ENCODE peak calls at places on chromosomes 11 and 22, in ten cellular contexts. J is heart left ventricle; N is DND-41; P is sigmoid colon; A is CD8-positive, alpha-beta memory T cell; E is PC-9; H is GM06990; Z is adipocyte; O is transverse colon; L is adrenal gland. U is an unnamed sample. For H3K36me3, the result is how much of the 10 kb centered on the place peaks cover.

GRCh38 chr11:64724863-64725535 is 2.0 kb upstream of the NRXN2 start:
- DNase-seq in J (no peak), N (no peak), P (no peak), A (no peak), E (no peak), H (no peak), Z (no peak), O (no peak), L (no peak), U (no peak)

GRCh38 chr11:68076371-68077042 is 37.7 kb downstream of the TCIRG1 start:
- DNase-seq in J (no peak), N (no peak), P (no peak), A (no peak), E (no peak), H (no peak), Z (no peak), O (no peak), L (no peak), U (no peak)

GRCh38 chr11:61021661-61022212 is 50.3 kb downstream of the CD6 start:
- DNase-seq in J (no peak), N (peak), P (peak), A (peak), E (no peak), H (peak), Z (no peak), O (peak), L (no peak), U (no peak)

GRCh38 chr11:109521571-109522086 is 99.6 kb downstream of the C11orf87 start:
- DNase-seq in J (no peak), N (no peak), P (no peak), A (no peak), E (no peak), H (no peak), Z (no peak), O (no peak), L (no peak), U (no peak)

GRCh38 chr11:102280237-102280833 is 36.9 kb upstream of the BIRC3 start:
- DNase-seq in J (no peak), N (no peak), P (no peak), A (no peak), E (no peak), H (no peak), Z (no peak), O (peak), L (no peak), U (no peak)

GRCh38 chr11:118528511-118528910 is 1.2 kb downstream of the TTC36 start:
- DNase-seq in J (no peak), N (no peak), P (no peak), A (no peak), E (no peak), H (no peak), Z (no peak), O (no peak), L (no peak), U (no peak)

GRCh38 chr11:58900479-58901420 is 38.5 kb upstream of the GLYATL1 start:
- DNase-seq in J (peak), N (peak), P (no peak), A (no peak), E (peak), H (peak), Z (peak), O (peak), L (peak), U (no peak)

GRCh38 chr11:40188848-40189247 is 1270.6 kb downstream of the LRRC4C start:
- DNase-seq in J (no peak), N (no peak), P (no peak), A (no peak), E (no peak), H (no peak), Z (no peak), O (no peak), L (no peak), U (no peak)

GRCh38 chr11:5136246-5136645 is 1.9 kb downstream of the OR52A5 start:
- DNase-seq in J (no peak), N (no peak), P (no peak), A (no peak), E (no peak), H (no peak), Z (no peak), O (no peak), L (no peak), U (no peak)

GRCh38 chr11:68584097-68584496 is 100.2 kb upstream of the GAL start:
- DNase-seq in J (peak), N (peak), P (no peak), A (peak), E (no peak), H (peak), Z (peak), O (peak), L (peak), U (no peak)

GRCh38 chr11:119468511-119468910 is 45.5 kb upstream of the THY1 start:
- DNase-seq in J (no peak), N (no peak), P (no peak), A (no peak), E (no peak), H (no peak), Z (no peak), O (no peak), L (no peak), U (no peak)

GRCh38 chr11:111691731-111692130 is 74.5 kb downstream of the PPP2R1B start:
- DNase-seq in J (no peak), N (no peak), P (no peak), A (no peak), E (no peak), H (no peak), Z (no peak), O (no peak), L (no peak), U (no peak)

GRCh38 chr11:12693075-12693473 is 18.9 kb downstream of the TEAD1 start:
- DNase-seq in J (peak), N (no peak), P (no peak), A (no peak), E (no peak), H (no peak), Z (no peak), O (no peak), L (peak), U (no peak)

GRCh38 chr11:64438986-64439771 is 80.2 kb downstream of the RPS6KA4 start:
- DNase-seq in J (no peak), N (no peak), P (no peak), A (no peak), E (peak), H (no peak), Z (no peak), O (no peak), L (no peak), U (no peak)

GRCh38 chr11:84165139-84165538 is 879.0 kb upstream of the CCDC90B start:
- DNase-seq in J (no peak), N (no peak), P (no peak), A (no peak), E (no peak), H (no peak), Z (no peak), O (no peak), L (no peak), U (peak)

GRCh38 chr11:81165164-81165563 is 1568.5 kb downstream of the FAM181B start:
- DNase-seq in J (no peak), N (no peak), P (no peak), A (no peak), E (no peak), H (no peak), Z (no peak), O (no peak), L (no peak), U (no peak)

GRCh38 chr11:2830886-2831285 is 54.7 kb downstream of the CDKN1C start:
- DNase-seq in J (no peak), N (no peak), P (no peak), A (no peak), E (no peak), H (no peak), Z (no peak), O (no peak), L (no peak), U (no peak)

GRCh38 chr11:11045156-11045670 is 187.4 kb upstream of the ZBED5 start:
- DNase-seq in J (no peak), N (no peak), P (no peak), A (no peak), E (no peak), H (no peak), Z (no peak), O (no peak), L (no peak), U (no peak)

GRCh38 chr11:132142102-132142501 is 771.7 kb downstream of the NTM start:
- DNase-seq in J (no peak), N (no peak), P (no peak), A (no peak), E (no peak), H (no peak), Z (no peak), O (no peak), L (no peak), U (no peak)

GRCh38 chr11:31824791-31825452 is 13.8 kb upstream of the PAX6 start:
- DNase-seq in J (no peak), N (no peak), P (no peak), A (no peak), E (no peak), H (no peak), Z (no peak), O (no peak), L (no peak), U (no peak)

GRCh38 chr11:86676533-86677154 is 4.2 kb upstream of the ME3 start:
- DNase-seq in J (no peak), N (no peak), P (no peak), A (no peak), E (no peak), H (no peak), Z (no peak), O (no peak), L (no peak), U (no peak)

GRCh38 chr11:15139958-15140659 is 25.4 kb downstream of the INSC start:
- DNase-seq in J (no peak), N (no peak), P (no peak), A (no peak), E (no peak), H (no peak), Z (no peak), O (no peak), L (no peak), U (no peak)

GRCh38 chr11:61090092-61090491 is 12.2 kb upstream of the CD5 start:
- DNase-seq in J (no peak), N (no peak), P (no peak), A (no peak), E (no peak), H (no peak), Z (no peak), O (no peak), L (no peak), U (no peak)

GRCh38 chr11:26944866-26945664 is 48.8 kb upstream of the FIBIN start:
- DNase-seq in J (no peak), N (no peak), P (no peak), A (no peak), E (no peak), H (no peak), Z (peak), O (no peak), L (no peak), U (no peak)

GRCh38 chr11:128236506-128237498 is 350.6 kb downstream of the ETS1 start:
- DNase-seq in J (no peak), N (no peak), P (no peak), A (no peak), E (no peak), H (no peak), Z (no peak), O (no peak), L (no peak), U (no peak)

GRCh38 chr11:44004452-44004833 is 43.3 kb upstream of the ACCSL start:
- DNase-seq in J (no peak), N (no peak), P (peak), A (no peak), E (no peak), H (no peak), Z (no peak), O (no peak), L (no peak), U (no peak)

GRCh38 chr11:36577859-36578258 is 10.1 kb downstream of the RAG1 start:
- DNase-seq in J (no peak), N (no peak), P (no peak), A (no peak), E (no peak), H (no peak), Z (peak), O (no peak), L (no peak), U (no peak)

GRCh38 chr11:57157624-57158023 is 24.1 kb upstream of the LRRC55 start:
- DNase-seq in J (no peak), N (no peak), P (no peak), A (no peak), E (no peak), H (no peak), Z (no peak), O (no peak), L (no peak), U (no peak)

GRCh38 chr11:111819161-111820058 is 52.0 kb downstream of the ALG9 start:
- DNase-seq in J (peak), N (no peak), P (no peak), A (no peak), E (no peak), H (no peak), Z (peak), O (peak), L (peak), U (no peak)

DNA sequence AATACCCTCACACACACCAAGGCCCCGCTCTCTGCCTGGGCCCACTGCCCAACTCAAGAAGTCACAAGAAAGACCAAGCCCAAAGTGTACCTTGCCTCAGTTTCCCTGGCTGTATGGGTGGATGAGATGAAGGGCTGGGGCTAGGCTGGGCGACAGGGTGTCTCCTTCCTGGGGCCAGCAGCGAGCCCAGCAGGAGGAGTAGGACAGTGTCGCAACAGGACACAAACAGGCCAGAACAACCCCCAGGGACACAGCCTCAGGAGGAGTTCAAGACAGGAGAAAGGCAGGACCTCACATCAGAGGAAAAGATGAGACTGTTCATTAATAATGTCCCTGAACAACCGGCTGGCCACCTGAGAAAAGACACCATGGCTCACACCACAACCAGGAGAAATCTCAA is 13.3 kb downstream of the CSNK1E start:
- DNase-seq in J (no peak), N (no peak), P (no peak), A (no peak), E (no peak), H (no peak), Z (peak), O (no peak), L (no peak), U (no peak)
- H3K36me3 ChIP-seq in J (half or more), N (half or more), P (under half), A (under half), E (half or more), H (under half), Z (half or more), O (under half), L (half or more), U (under half)

DNA sequence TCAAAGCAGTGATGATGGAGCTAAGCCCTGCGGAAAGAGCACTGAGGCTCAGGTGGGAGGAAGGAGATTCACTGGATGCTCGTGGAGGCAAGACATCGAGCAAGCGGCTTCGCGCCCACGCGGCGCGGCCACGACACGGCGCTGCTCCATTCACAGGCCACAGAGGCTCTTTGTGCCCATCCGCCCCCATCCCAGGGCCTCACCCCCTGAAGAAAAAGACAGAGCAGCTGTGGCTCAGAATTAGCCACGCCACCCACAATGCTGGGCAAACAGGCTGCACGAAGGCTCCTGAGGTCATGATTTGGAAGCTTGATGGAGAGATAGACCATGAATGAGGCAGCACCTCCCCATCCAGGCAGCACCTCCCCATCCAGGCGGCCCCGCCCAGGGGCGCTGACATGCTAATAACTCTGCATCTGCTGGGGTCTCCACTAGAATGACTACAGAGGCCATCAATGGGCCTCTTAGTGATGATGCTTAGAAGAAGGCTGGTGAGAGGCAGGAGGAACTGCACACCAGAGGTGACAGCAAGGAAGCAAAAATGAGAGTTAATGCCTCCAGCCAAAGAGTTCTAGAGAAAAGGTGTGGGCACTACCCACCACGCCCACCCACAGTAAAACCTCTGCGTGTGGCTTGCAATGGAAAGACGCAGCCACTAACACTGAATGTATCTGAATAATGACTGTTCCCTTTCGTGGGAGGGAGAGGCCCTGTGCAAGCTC is 43.5 kb downstream of the MYH9 start:
- DNase-seq in J (no peak), N (no peak), P (no peak), A (no peak), E (no peak), H (no peak), Z (no peak), O (no peak), L (no peak), U (no peak)
- H3K36me3 ChIP-seq in J (half or more), N (half or more), P (half or more), A (half or more), E (half or more), H (under half), Z (half or more), O (under half), L (half or more), U (under half)

GRCh38 chr22:21936151-21936778 is 16.4 kb downstream of the PPM1F start:
- DNase-seq in J (peak), N (no peak), P (no peak), A (no peak), E (no peak), H (no peak), Z (peak), O (peak), L (no peak), U (no peak)

GRCh38 chr22:21938906-21939305 is 13.7 kb downstream of the PPM1F start:
- DNase-seq in J (no peak), N (no peak), P (no peak), A (no peak), E (no peak), H (no peak), Z (no peak), O (no peak), L (no peak), U (no peak)

GRCh38 chr22:21937041-21937820 is 15.4 kb downstream of the PPM1F start:
- DNase-seq in J (peak), N (no peak), P (no peak), A (no peak), E (no peak), H (no peak), Z (peak), O (peak), L (no peak), U (no peak)

GRCh38 chr22:21938071-21938822 is 14.4 kb downstream of the PPM1F start:
- DNase-seq in J (peak), N (peak), P (peak), A (peak), E (no peak), H (peak), Z (peak), O (peak), L (peak), U (peak)

GRCh38 chr22:21937821-21938070 is 14.9 kb downstream of the PPM1F start:
- DNase-seq in J (no peak), N (no peak), P (no peak), A (no peak), E (no peak), H (no peak), Z (peak), O (no peak), L (no peak), U (no peak)
- H3K36me3 ChIP-seq in J (under half), N (under half), P (under half), A (under half), E (under half), H (under half), Z (under half), O (under half), L (under half), U (under half)

GRCh38 chr22:50283821-50284220 is 13.6 kb upstream of the MAPK11 start:
- DNase-seq in J (no peak), N (no peak), P (no peak), A (no peak), E (no peak), H (no peak), Z (no peak), O (no peak), L (no peak), U (no peak)
- H3K36me3 ChIP-seq in J (half or more), N (under half), P (half or more), A (under half), E (half or more), H (half or more), Z (half or more), O (half or more), L (half or more), U (under half)

GRCh38 chr11:47488111-47488510 is 39.2 kb upstream of the RAPSN start:
- DNase-seq in J (no peak), N (no peak), P (no peak), A (no peak), E (no peak), H (no peak), Z (no peak), O (no peak), L (no peak), U (no peak)
- H3K36me3 ChIP-seq in J (half or more), N (half or more), P (under half), A (under half), E (half or more), H (under half), Z (half or more), O (under half), L (under half), U (under half)

GRCh38 chr22:37560682-37561208 is 465 bp downstream of the CDC42EP1 start:
- DNase-seq in J (peak), N (no peak), P (peak), A (no peak), E (no peak), H (no peak), Z (peak), O (peak), L (no peak), U (no peak)

GRCh38 chr22:37564111-37564711 is 3.9 kb downstream of the CDC42EP1 start:
- DNase-seq in J (no peak), N (no peak), P (no peak), A (no peak), E (no peak), H (no peak), Z (peak), O (no peak), L (no peak), U (no peak)

GRCh38 chr22:37561209-37562048 is 1.1 kb downstream of the CDC42EP1 start:
- DNase-seq in J (peak), N (peak), P (peak), A (peak), E (peak), H (peak), Z (peak), O (peak), L (peak), U (no peak)

GRCh38 chr22:37563153-37564081 is 3.1 kb downstream of the CDC42EP1 start:
- DNase-seq in J (peak), N (no peak), P (peak), A (no peak), E (peak), H (no peak), Z (peak), O (peak), L (peak), U (peak)

GRCh38 chr22:37562049-37562784 is 1.9 kb downstream of the CDC42EP1 start:
- DNase-seq in J (peak), N (no peak), P (no peak), A (no peak), E (no peak), H (no peak), Z (no peak), O (no peak), L (no peak), U (no peak)
- H3K36me3 ChIP-seq in J (under half), N (under half), P (under half), A (under half), E (under half), H (under half), Z (under half), O (under half), L (under half), U (under half)

GRCh38 chr11:77442394-77443053 is 31.4 kb downstream of the PAK1 start:
- DNase-seq in J (no peak), N (no peak), P (no peak), A (no peak), E (no peak), H (no peak), Z (no peak), O (no peak), L (no peak), U (no peak)
- H3K36me3 ChIP-seq in J (under half), N (under half), P (under half), A (under half), E (under half), H (under half), Z (under half), O (under half), L (under half), U (under half)

GRCh38 chr22:20580179-20580578 is 72.8 kb downstream of the MED15 start:
- DNase-seq in J (no peak), N (no peak), P (no peak), A (no peak), E (no peak), H (no peak), Z (no peak), O (no peak), L (no peak), U (no peak)
- H3K36me3 ChIP-seq in J (half or more), N (half or more), P (half or more), A (half or more), E (under half), H (half or more), Z (half or more), O (under half), L (half or more), U (under half)

DNA sequence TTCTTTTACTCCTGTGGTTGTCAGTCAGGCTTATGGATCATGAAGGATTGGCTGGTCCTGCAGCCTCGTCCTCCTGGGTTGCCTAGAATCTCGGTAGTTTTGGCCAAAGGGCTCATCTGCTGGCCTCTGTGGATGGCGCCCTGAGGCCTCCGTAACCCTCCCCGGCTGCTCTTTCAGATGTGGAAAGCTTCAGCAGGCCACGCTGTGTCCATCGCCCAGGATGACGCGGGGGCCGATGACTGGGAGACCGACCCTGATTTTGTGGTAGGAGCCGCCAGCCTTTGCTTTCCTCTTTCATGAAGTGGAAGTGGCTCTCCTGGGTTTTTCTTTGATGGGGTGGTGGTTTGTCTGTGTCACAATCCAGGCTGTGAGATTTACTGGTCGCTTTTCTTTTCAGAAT is 8.8 kb downstream of the CTTN start:
- DNase-seq in J (no peak), N (no peak), P (no peak), A (no peak), E (no peak), H (no peak), Z (no peak), O (no peak), L (no peak), U (no peak)
- H3K36me3 ChIP-seq in J (half or more), N (under half), P (half or more), A (under half), E (half or more), H (under half), Z (half or more), O (under half), L (half or more), U (under half)